ENCODE peak calls at places on chromosomes 1 and 21, in ten cellular contexts. Q is retina; I is CD8-positive, alpha-beta T cell; B is SW480; V is mucosa of gallbladder; N is lung microvascular endothelial cell; L is HFF-Myc; M is 8988T; T is transverse colon; W is psoas muscle. Y is an unnamed sample.

GRCh38 chr1:192788184-192788583 is 20.7 kb upstream of the RGS2 start:
- DNase-seq in Q (no peak), I (no peak), B (no peak), V (no peak), N (peak; percentile 48), L (no peak), M (no peak), T (no peak), W (no peak), Y (no peak)

GRCh38 chr1:223353939-223354338 is 10.0 kb downstream of the SUSD4 start:
- DNase-seq in Q (no peak), I (no peak), B (no peak), V (no peak), N (no peak), L (no peak), M (no peak), T (no peak), W (no peak), Y (no peak)

GRCh38 chr1:165697491-165697880 is 876 bp downstream of the ALDH9A1 start:
- DNase-seq in Q (no peak), I (no peak), B (no peak), V (no peak), N (no peak), L (no peak), M (no peak), T (no peak), W (no peak), Y (no peak)

GRCh38 chr1:244896550-244896949 is 32.2 kb upstream of the HNRNPU start:
- DNase-seq in Q (no peak), I (no peak), B (no peak), V (no peak), N (peak; percentile 85), L (peak; percentile 25), M (no peak), T (no peak), W (no peak), Y (no peak)

GRCh38 chr1:81073580-81073979 is 727.2 kb upstream of the ADGRL2 start:
- DNase-seq in Q (no peak), I (no peak), B (no peak), V (no peak), N (no peak), L (no peak), M (no peak), T (no peak), W (no peak), Y (no peak)

GRCh38 chr1:18332626-18333025 is 148.1 kb upstream of the KLHDC7A start:
- DNase-seq in Q (no peak), I (no peak), B (no peak), V (no peak), N (no peak), L (no peak), M (no peak), T (no peak), W (no peak), Y (no peak)

GRCh38 chr1:219174672-219175564 is 1.2 kb downstream of the LYPLAL1 start:
- DNase-seq in Q (peak; percentile 48), I (peak; percentile 37), B (no peak), V (peak; percentile 28), N (peak; percentile 89), L (peak; percentile 30), M (no peak), T (peak; percentile 10), W (peak; percentile 38), Y (peak; percentile 11)

GRCh38 chr1:13643017-13643416 is 57.0 kb upstream of the PRDM2 start:
- DNase-seq in Q (no peak), I (no peak), B (no peak), V (no peak), N (no peak), L (no peak), M (no peak), T (no peak), W (no peak), Y (no peak)

GRCh38 chr21:28781602-28782274 is 210.9 kb downstream of the LTN1 start:
- DNase-seq in Q (no peak), I (no peak), B (peak; percentile 25), V (no peak), N (peak; percentile 25), L (no peak), M (no peak), T (no peak), W (no peak), Y (no peak)

GRCh38 chr1:153612111-153612754 is 704 bp downstream of the S100A16 start:
- DNase-seq in Q (no peak), I (no peak), B (no peak), V (no peak), N (no peak), L (no peak), M (no peak), T (no peak), W (no peak), Y (no peak)

GRCh38 chr1:117176579-117176978 is 34.1 kb downstream of the VTCN1 start:
- DNase-seq in Q (no peak), I (no peak), B (no peak), V (no peak), N (no peak), L (no peak), M (no peak), T (no peak), W (no peak), Y (no peak)

GRCh38 chr1:51270751-51271150 is 34.7 kb downstream of the RNF11 start:
- DNase-seq in Q (no peak), I (no peak), B (no peak), V (no peak), N (no peak), L (no peak), M (no peak), T (no peak), W (no peak), Y (no peak)

GRCh38 chr1:29793101-29793546 is 556.8 kb downstream of the PTPRU start:
- DNase-seq in Q (peak; percentile 88), I (no peak), B (peak; percentile 60), V (peak; percentile 86), N (peak; percentile 78), L (peak; percentile 58), M (peak; percentile 40), T (peak; percentile 80), W (peak; percentile 81), Y (peak; percentile 54)

GRCh38 chr1:34441661-34442060 is 265.0 kb downstream of the C1orf94 start:
- DNase-seq in Q (peak; percentile 83), I (no peak), B (no peak), V (no peak), N (no peak), L (no peak), M (no peak), T (no peak), W (no peak), Y (no peak)

GRCh38 chr1:230915079-230915478 is 46.8 kb upstream of the C1orf198 start:
- DNase-seq in Q (no peak), I (no peak), B (no peak), V (no peak), N (no peak), L (no peak), M (no peak), T (no peak), W (no peak), Y (no peak)

GRCh38 chr1:180131510-180131909 is 23.2 kb upstream of the QSOX1 start:
- DNase-seq in Q (no peak), I (no peak), B (no peak), V (no peak), N (peak; percentile 86), L (no peak), M (no peak), T (no peak), W (no peak), Y (no peak)

GRCh38 chr1:148435406-148435805 is 47.7 kb downstream of the PPIAL4G start:
- DNase-seq in Q (no peak), I (no peak), B (no peak), V (no peak), N (no peak), L (no peak), M (no peak), T (no peak), W (no peak), Y (no peak)

GRCh38 chr1:171226757-171227370 is 21.4 kb upstream of the FMO1 start:
- DNase-seq in Q (peak; percentile 16), I (no peak), B (peak; percentile 75), V (peak; percentile 55), N (peak; percentile 62), L (no peak), M (peak; percentile 19), T (peak; percentile 47), W (no peak), Y (peak; percentile 17)

GRCh38 chr1:230515451-230516145 is 89.5 kb upstream of the PGBD5 start:
- DNase-seq in Q (no peak), I (no peak), B (no peak), V (no peak), N (no peak), L (no peak), M (no peak), T (no peak), W (no peak), Y (no peak)

GRCh38 chr1:17438176-17438976 is 1.1 kb downstream of the RCC2 start:
- DNase-seq in Q (peak; percentile 70), I (peak; percentile 58), B (peak; percentile 49), V (peak; percentile 69), N (peak; percentile 68), L (no peak), M (peak; percentile 67), T (peak; percentile 78), W (peak; percentile 74), Y (peak; percentile 75)

GRCh38 chr1:174036798-174037197 is 14.6 kb upstream of the RC3H1 start:
- DNase-seq in Q (no peak), I (no peak), B (no peak), V (no peak), N (no peak), L (no peak), M (no peak), T (no peak), W (no peak), Y (no peak)